ENCODE peak calls at places on chromosomes 2 and 18, in six cellular contexts. One of them, this sample, is unnamed.
A peak's percentile ranks its signal among the peaks of the same experiment; 100 is the strongest.

GRCh38 chr18:12376718-12377555 is at the start of gene AFG3L2:
- DNase-seq in lung: peak; percentile 100
- DNase-seq in upper lobe of left lung: peak; percentile 100
- DNase-seq in colonic mucosa: peak; percentile 100
- DNase-seq in mucosa of descending colon: peak; percentile 100
- DNase-seq in GM06990: peak; percentile 100
- DNase-seq in this sample: peak; percentile 100

GRCh38 chr2:128372621-128373341 is 54.1 kb upstream of the HS6ST1 start:
- DNase-seq in colonic mucosa: no peak
- DNase-seq in GM06990: peak; percentile 62
- DNase-seq in upper lobe of left lung: peak; percentile 83
- DNase-seq in mucosa of descending colon: no peak
- DNase-seq in lung: no peak
- DNase-seq in this sample: no peak

GRCh38 chr2:46315103-46315890 is 18.1 kb downstream of the EPAS1 start:
- DNase-seq in upper lobe of left lung: no peak
- DNase-seq in colonic mucosa: peak; percentile 87
- DNase-seq in lung: peak; percentile 87
- DNase-seq in GM06990: no peak
- DNase-seq in mucosa of descending colon: peak; percentile 76
- DNase-seq in this sample: peak; percentile 97

GRCh38 chr2:164655336-164655735 is 34.1 kb upstream of the GRB14 start:
- DNase-seq in colonic mucosa: no peak
- DNase-seq in upper lobe of left lung: no peak
- DNase-seq in mucosa of descending colon: no peak
- DNase-seq in GM06990: no peak
- DNase-seq in lung: no peak
- DNase-seq in this sample: no peak

GRCh38 chr2:177242136-177242987 is 22.2 kb downstream of the NFE2L2 start:
- DNase-seq in colonic mucosa: no peak
- DNase-seq in lung: no peak
- DNase-seq in upper lobe of left lung: no peak
- DNase-seq in mucosa of descending colon: no peak
- DNase-seq in GM06990: no peak
- DNase-seq in this sample: no peak

GRCh38 chr2:23584054-23584745 is 199.2 kb downstream of the KLHL29 start:
- DNase-seq in lung: no peak
- DNase-seq in colonic mucosa: no peak
- DNase-seq in mucosa of descending colon: no peak
- DNase-seq in GM06990: no peak
- DNase-seq in upper lobe of left lung: no peak
- DNase-seq in this sample: no peak

GRCh38 chr2:26274058-26274613 is 29.4 kb downstream of the HADHB start:
- DNase-seq in lung: peak; percentile 81
- DNase-seq in mucosa of descending colon: peak; percentile 48
- DNase-seq in GM06990: no peak
- DNase-seq in upper lobe of left lung: no peak
- DNase-seq in colonic mucosa: peak; percentile 56
- DNase-seq in this sample: peak; percentile 35

GRCh38 chr2:172242968-172243367 is 140.3 kb upstream of the DLX2 start:
- DNase-seq in GM06990: no peak
- DNase-seq in lung: peak; percentile 61
- DNase-seq in colonic mucosa: peak; percentile 59
- DNase-seq in mucosa of descending colon: peak; percentile 69
- DNase-seq in upper lobe of left lung: no peak
- DNase-seq in this sample: peak; percentile 36

GRCh38 chr2:219688560-219689445 is 61.4 kb downstream of the SLC4A3 start:
- DNase-seq in lung: no peak
- DNase-seq in colonic mucosa: no peak
- DNase-seq in mucosa of descending colon: no peak
- DNase-seq in upper lobe of left lung: no peak
- DNase-seq in GM06990: no peak
- DNase-seq in this sample: no peak

GRCh38 chr2:118056165-118056534 is 32.1 kb upstream of the INSIG2 start:
- DNase-seq in mucosa of descending colon: no peak
- DNase-seq in lung: no peak
- DNase-seq in GM06990: peak; percentile 61
- DNase-seq in upper lobe of left lung: no peak
- DNase-seq in colonic mucosa: no peak
- DNase-seq in this sample: no peak

GRCh38 chr2:43130548-43130875 is 95.9 kb downstream of the ZFP36L2 start:
- DNase-seq in upper lobe of left lung: no peak
- DNase-seq in lung: no peak
- DNase-seq in GM06990: no peak
- DNase-seq in mucosa of descending colon: no peak
- DNase-seq in colonic mucosa: no peak
- DNase-seq in this sample: no peak

GRCh38 chr2:70657246-70657645 is 103.6 kb upstream of the TGFA start:
- DNase-seq in upper lobe of left lung: no peak
- DNase-seq in GM06990: no peak
- DNase-seq in mucosa of descending colon: no peak
- DNase-seq in lung: no peak
- DNase-seq in colonic mucosa: no peak
- DNase-seq in this sample: no peak

GRCh38 chr2:31151501-31151900 is 13.3 kb upstream of the GALNT14 start:
- DNase-seq in mucosa of descending colon: no peak
- DNase-seq in lung: no peak
- DNase-seq in upper lobe of left lung: no peak
- DNase-seq in colonic mucosa: no peak
- DNase-seq in GM06990: no peak
- DNase-seq in this sample: no peak

GRCh38 chr2:207437857-207438166 is 92.0 kb upstream of the CREB1 start:
- DNase-seq in colonic mucosa: peak; percentile 28
- DNase-seq in GM06990: no peak
- DNase-seq in mucosa of descending colon: no peak
- DNase-seq in lung: no peak
- DNase-seq in upper lobe of left lung: no peak
- DNase-seq in this sample: no peak

GRCh38 chr18:73340135-73340934 is 472.5 kb upstream of the NETO1 start:
- DNase-seq in colonic mucosa: no peak
- DNase-seq in GM06990: no peak
- DNase-seq in lung: peak; percentile 32
- DNase-seq in mucosa of descending colon: no peak
- DNase-seq in upper lobe of left lung: no peak
- DNase-seq in this sample: no peak

GRCh38 chr2:239522002-239522739 is 121.4 kb upstream of the HDAC4 start:
- DNase-seq in mucosa of descending colon: no peak
- DNase-seq in upper lobe of left lung: no peak
- DNase-seq in colonic mucosa: no peak
- DNase-seq in GM06990: no peak
- DNase-seq in lung: no peak
- DNase-seq in this sample: peak; percentile 62

DNA sequence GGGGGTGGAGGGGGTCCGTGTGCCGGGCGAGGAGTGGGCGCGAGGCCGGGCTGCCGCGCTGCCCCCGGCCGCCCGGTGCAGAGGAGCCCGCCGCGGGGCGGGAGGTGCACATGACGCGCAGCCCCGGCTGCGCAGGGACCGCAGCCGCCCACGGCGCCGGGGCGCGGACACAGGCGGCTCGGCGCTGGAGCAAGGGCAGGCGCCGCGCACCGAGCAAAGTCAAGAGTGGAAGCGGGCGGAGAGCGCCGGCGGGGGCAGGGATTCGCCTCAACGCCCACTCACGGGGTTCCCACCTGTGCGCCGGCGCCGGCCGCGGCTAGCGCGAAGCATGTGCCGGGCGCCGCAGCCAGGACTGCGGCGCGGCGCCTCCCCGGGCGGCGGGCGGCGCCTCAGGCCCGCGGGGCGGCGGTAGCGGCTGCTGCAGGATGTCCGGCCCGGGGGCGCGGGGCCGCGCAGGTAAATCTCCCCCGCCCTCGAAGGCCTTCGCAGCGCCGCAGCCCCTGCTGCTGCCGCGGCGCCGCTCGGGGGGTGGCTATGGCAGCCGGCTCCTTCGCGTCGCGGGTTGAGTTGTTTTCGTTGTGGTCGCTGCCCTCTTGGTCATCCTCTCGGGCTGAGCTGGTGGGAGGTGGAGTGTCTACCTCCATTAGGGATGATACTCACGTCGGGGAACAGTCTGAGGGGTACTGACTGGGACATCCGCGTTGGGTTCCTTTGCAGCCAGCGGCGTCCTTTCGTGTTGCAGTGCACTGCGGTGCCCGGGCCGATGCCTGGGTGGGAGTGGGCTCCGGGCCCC is 216.3 kb upstream of the DTNA start:
- DNase-seq in mucosa of descending colon: no peak
- DNase-seq in upper lobe of left lung: peak; percentile 88
- DNase-seq in lung: no peak
- DNase-seq in GM06990: peak; percentile 76
- DNase-seq in colonic mucosa: no peak
- DNase-seq in this sample: peak; percentile 63
- H3K4me3 ChIP-seq in mucosa of descending colon: no peak overlapping the region
- H3K4me3 ChIP-seq in upper lobe of left lung: peak overlapping the region; percentile 51
- H3K4me3 ChIP-seq in lung: peak overlapping the region; percentile 47
- H3K4me3 ChIP-seq in GM06990: no peak overlapping the region
- H3K4me3 ChIP-seq in colonic mucosa: peak overlapping the region; percentile 32
- H3K4me3 ChIP-seq in this sample: peak overlapping the region; percentile 82

DNA sequence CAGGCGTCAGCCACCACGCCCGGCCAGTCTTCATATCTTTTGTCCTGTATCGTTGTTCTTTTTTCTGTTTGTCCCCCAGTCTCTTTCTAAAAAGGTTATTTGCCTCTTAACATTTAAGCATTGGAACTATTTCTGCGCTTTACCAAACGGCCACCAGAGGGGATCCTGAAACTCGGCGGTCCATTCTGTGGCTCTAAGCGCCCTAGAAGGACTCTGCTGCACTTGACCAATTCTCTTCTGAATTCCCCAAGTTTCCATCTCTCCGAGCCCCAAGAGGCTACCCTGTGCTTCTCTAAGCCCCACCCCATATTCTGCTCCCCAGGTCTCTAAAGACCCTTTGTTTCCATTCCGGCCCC is 33.1 kb upstream of the REG3G start:
- DNase-seq in GM06990: no peak
- DNase-seq in upper lobe of left lung: no peak
- DNase-seq in lung: no peak
- DNase-seq in mucosa of descending colon: peak; percentile 16
- DNase-seq in colonic mucosa: no peak
- DNase-seq in this sample: no peak
- H3K4me3 ChIP-seq in GM06990: no peak overlapping the region
- H3K4me3 ChIP-seq in upper lobe of left lung: peak overlapping the region; percentile 23
- H3K4me3 ChIP-seq in lung: no peak overlapping the region
- H3K4me3 ChIP-seq in mucosa of descending colon: no peak overlapping the region
- H3K4me3 ChIP-seq in colonic mucosa: no peak overlapping the region
- H3K4me3 ChIP-seq in this sample: no peak overlapping the region

GRCh38 chr2:130728549-130729310 is at the start of gene GPR148:
- DNase-seq in lung: no peak
- DNase-seq in upper lobe of left lung: no peak
- DNase-seq in mucosa of descending colon: no peak
- DNase-seq in colonic mucosa: no peak
- DNase-seq in GM06990: no peak
- DNase-seq in this sample: no peak
- H3K4me3 ChIP-seq in lung: no peak within 1 kb of the TSS
- H3K4me3 ChIP-seq in upper lobe of left lung: peak within 1 kb of the TSS; percentile 51
- H3K4me3 ChIP-seq in mucosa of descending colon: no peak within 1 kb of the TSS
- H3K4me3 ChIP-seq in colonic mucosa: peak within 1 kb of the TSS; percentile 33
- H3K4me3 ChIP-seq in GM06990: peak within 1 kb of the TSS; percentile 36
- H3K4me3 ChIP-seq in this sample: no peak within 1 kb of the TSS

GRCh38 chr2:234955091-234955511 is 3.3 kb downstream of the SH3BP4 start:
- DNase-seq in GM06990: no peak
- DNase-seq in colonic mucosa: no peak
- DNase-seq in mucosa of descending colon: no peak
- DNase-seq in upper lobe of left lung: no peak
- DNase-seq in lung: no peak
- DNase-seq in this sample: no peak
- H3K4me3 ChIP-seq in GM06990: no peak overlapping the region
- H3K4me3 ChIP-seq in colonic mucosa: no peak overlapping the region
- H3K4me3 ChIP-seq in mucosa of descending colon: no peak overlapping the region
- H3K4me3 ChIP-seq in upper lobe of left lung: peak overlapping the region; percentile 90
- H3K4me3 ChIP-seq in lung: no peak overlapping the region
- H3K4me3 ChIP-seq in this sample: no peak overlapping the region

GRCh38 chr18:61583548-61583947 is 250.3 kb downstream of the CDH20 start:
- DNase-seq in colonic mucosa: no peak
- DNase-seq in lung: no peak
- DNase-seq in mucosa of descending colon: no peak
- DNase-seq in GM06990: no peak
- DNase-seq in upper lobe of left lung: no peak
- DNase-seq in this sample: no peak

GRCh38 chr18:61579581-61579980 is 246.4 kb downstream of the CDH20 start:
- DNase-seq in upper lobe of left lung: no peak
- DNase-seq in lung: no peak
- DNase-seq in GM06990: no peak
- DNase-seq in colonic mucosa: no peak
- DNase-seq in mucosa of descending colon: no peak
- DNase-seq in this sample: no peak

GRCh38 chr18:61581578-61582204 is 248.5 kb downstream of the CDH20 start:
- DNase-seq in mucosa of descending colon: peak; percentile 89
- DNase-seq in lung: peak; percentile 74
- DNase-seq in GM06990: peak; percentile 55
- DNase-seq in colonic mucosa: peak; percentile 82
- DNase-seq in upper lobe of left lung: peak; percentile 91
- DNase-seq in this sample: peak; percentile 91

GRCh38 chr18:61580061-61580460 is 246.8 kb downstream of the CDH20 start:
- DNase-seq in upper lobe of left lung: no peak
- DNase-seq in colonic mucosa: no peak
- DNase-seq in mucosa of descending colon: no peak
- DNase-seq in GM06990: no peak
- DNase-seq in lung: no peak
- DNase-seq in this sample: no peak

GRCh38 chr18:61582205-61582710 is 249.0 kb downstream of the CDH20 start:
- DNase-seq in GM06990: no peak
- DNase-seq in colonic mucosa: peak; percentile 61
- DNase-seq in upper lobe of left lung: no peak
- DNase-seq in lung: no peak
- DNase-seq in mucosa of descending colon: peak; percentile 24
- DNase-seq in this sample: peak; percentile 53
- H3K4me3 ChIP-seq in GM06990: no peak overlapping the region
- H3K4me3 ChIP-seq in colonic mucosa: peak overlapping the region; percentile 23
- H3K4me3 ChIP-seq in upper lobe of left lung: peak overlapping the region; percentile 37
- H3K4me3 ChIP-seq in lung: no peak overlapping the region
- H3K4me3 ChIP-seq in mucosa of descending colon: no peak overlapping the region
- H3K4me3 ChIP-seq in this sample: peak overlapping the region; percentile 38

DNA sequence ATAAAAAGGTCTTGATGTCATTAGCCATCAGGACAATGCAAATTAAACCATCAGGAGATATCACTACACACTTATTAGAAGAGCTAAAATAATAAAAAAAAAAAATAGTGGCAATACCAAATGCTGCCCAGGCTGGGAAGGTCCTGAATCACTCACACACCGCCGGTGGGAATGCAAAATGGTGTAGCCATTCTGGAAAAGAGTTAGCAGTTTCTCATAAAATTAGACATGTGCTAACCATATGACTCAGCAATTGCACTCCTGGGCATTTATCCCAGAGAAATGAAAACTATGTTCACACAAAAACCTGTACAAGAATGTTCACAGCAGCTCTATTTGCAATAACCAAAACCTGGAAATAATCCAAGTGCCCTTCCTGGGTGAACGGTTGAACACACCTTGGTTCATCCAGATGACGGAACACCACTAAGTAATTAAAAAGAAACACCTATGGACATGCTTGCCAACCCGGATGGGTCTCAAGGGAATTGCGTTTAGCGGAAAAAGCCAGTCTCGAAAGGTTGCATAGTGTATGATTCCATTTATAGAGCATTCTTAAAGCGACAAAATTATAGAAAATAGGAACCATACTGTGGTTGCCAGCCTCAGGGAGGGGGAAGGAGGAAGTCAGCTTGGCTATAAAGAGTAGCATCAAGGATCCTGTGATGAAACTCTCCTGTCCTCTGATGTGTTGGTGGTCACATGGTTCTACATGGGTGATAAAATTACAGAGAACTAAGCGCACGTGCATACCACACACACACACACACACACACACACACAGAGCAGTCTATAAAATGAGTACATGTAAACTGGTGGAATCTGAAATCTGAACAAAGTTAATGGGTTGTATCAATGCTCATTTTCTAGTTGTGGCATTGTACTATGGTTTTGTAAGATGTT is 4.6 kb downstream of the MBP start:
- DNase-seq in mucosa of descending colon: peak; percentile 79
- DNase-seq in GM06990: peak; percentile 55
- DNase-seq in colonic mucosa: peak; percentile 81
- DNase-seq in lung: peak; percentile 53
- DNase-seq in upper lobe of left lung: no peak
- DNase-seq in this sample: no peak
- H3K4me3 ChIP-seq in mucosa of descending colon: no peak overlapping the region
- H3K4me3 ChIP-seq in GM06990: peak overlapping the region; percentile 19
- H3K4me3 ChIP-seq in colonic mucosa: no peak overlapping the region
- H3K4me3 ChIP-seq in lung: no peak overlapping the region
- H3K4me3 ChIP-seq in upper lobe of left lung: peak overlapping the region; percentile 12
- H3K4me3 ChIP-seq in this sample: no peak overlapping the region